ENCODE peak calls at places on chromosomes 12 and 14, in ten cellular contexts. Z is NT2/D1; N is NCI-H2081; I is NCI-H1930; S is fibroblast of the conjunctiva; W is activated gamma-delta T cell treated with Interleukin-2 at 50 U/mL for 16 hours; M is A673; O is activated CD8-positive, alpha-beta memory T cell treated with anti-CD3 and anti-CD28 coated beads for 1 hour; Q is hypothalamus; E is AML-193. F is an unnamed sample.

GRCh38 chr14:105086833-105087307 is 21.6 kb upstream of the GPR132 start:
- DNase-seq in Z (no peak), N (peak; percentile 72), I (peak; percentile 64), S (no peak), W (peak; percentile 86), M (peak; percentile 76), O (peak; percentile 81), Q (no peak), E (peak; percentile 67), F (peak; percentile 79)

GRCh38 chr12:29024117-29024516 is 125.0 kb upstream of the FAR2 start:
- DNase-seq in Z (no peak), N (no peak), I (no peak), S (no peak), W (no peak), M (no peak), O (no peak), Q (no peak), E (no peak), F (no peak)

GRCh38 chr14:54781936-54782802 is 120.5 kb downstream of the GCH1 start:
- DNase-seq in Z (no peak), N (peak; percentile 28), I (no peak), S (no peak), W (no peak), M (no peak), O (no peak), Q (no peak), E (no peak), F (no peak)

GRCh38 chr14:23182372-23183014 is 967 bp downstream of the SLC7A8 start:
- DNase-seq in Z (no peak), N (no peak), I (no peak), S (no peak), W (peak; percentile 36), M (no peak), O (peak; percentile 8), Q (peak; percentile 30), E (no peak), F (peak; percentile 50)

GRCh38 chr12:56158926-56159461 is 835 bp downstream of the MYL6 start:
- DNase-seq in Z (peak; percentile 47), N (peak; percentile 56), I (no peak), S (peak; percentile 81), W (no peak), M (peak; percentile 53), O (no peak), Q (peak; percentile 25), E (peak; percentile 46), F (peak; percentile 79)

GRCh38 chr12:34402899-34403705 is 380.8 kb downstream of the ALG10 start:
- DNase-seq in Z (no peak), N (no peak), I (no peak), S (no peak), W (peak; percentile 1), M (no peak), O (no peak), Q (no peak), E (no peak), F (no peak)

GRCh38 chr14:39175445-39176262 is 600 bp downstream of the PNN start:
- DNase-seq in Z (no peak), N (peak; percentile 44), I (no peak), S (no peak), W (no peak), M (peak; percentile 56), O (peak; percentile 10), Q (no peak), E (no peak), F (peak; percentile 47)

GRCh38 chr14:104795781-104796681 is 483 bp upstream of the AKT1 start:
- DNase-seq in Z (no peak), N (peak; percentile 47), I (peak; percentile 44), S (no peak), W (peak; percentile 55), M (peak; percentile 66), O (peak; percentile 60), Q (no peak), E (peak; percentile 24), F (peak; percentile 72)

GRCh38 chr14:64080452-64080851 is 213.7 kb downstream of the ESR2 start:
- DNase-seq in Z (no peak), N (no peak), I (no peak), S (no peak), W (no peak), M (no peak), O (no peak), Q (no peak), E (no peak), F (no peak)

GRCh38 chr12:106918746-106919145 is 37.0 kb upstream of the TMEM263 start:
- DNase-seq in Z (peak; percentile 52), N (peak; percentile 70), I (peak; percentile 59), S (no peak), W (no peak), M (peak; percentile 62), O (no peak), Q (no peak), E (no peak), F (no peak)

GRCh38 chr12:27524839-27525238 is 833 bp downstream of the PPFIBP1 start:
- DNase-seq in Z (no peak), N (no peak), I (no peak), S (no peak), W (no peak), M (peak; percentile 44), O (no peak), Q (no peak), E (no peak), F (no peak)

GRCh38 chr12:48988030-48988649 is 10.0 kb downstream of the WNT1 start:
- DNase-seq in Z (no peak), N (peak; percentile 23), I (peak; percentile 79), S (peak; percentile 6), W (peak; percentile 74), M (peak; percentile 60), O (peak; percentile 60), Q (peak; percentile 22), E (peak; percentile 48), F (peak; percentile 80)

GRCh38 chr14:100554082-100554677 is 33.0 kb downstream of the BEGAIN start:
- DNase-seq in Z (no peak), N (no peak), I (no peak), S (no peak), W (no peak), M (peak; percentile 36), O (no peak), Q (no peak), E (no peak), F (peak; percentile 90)

GRCh38 chr14:99175331-99176155 is 96.5 kb downstream of the BCL11B start:
- DNase-seq in Z (no peak), N (no peak), I (no peak), S (no peak), W (no peak), M (no peak), O (no peak), Q (no peak), E (no peak), F (no peak)

GRCh38 chr14:20400965-20401593 is 12.2 kb downstream of the TEP1 start:
- DNase-seq in Z (no peak), N (no peak), I (no peak), S (no peak), W (no peak), M (no peak), O (no peak), Q (no peak), E (no peak), F (no peak)

GRCh38 chr12:132507656-132508055 is 17.7 kb downstream of the FBRSL1 start:
- DNase-seq in Z (no peak), N (no peak), I (no peak), S (no peak), W (no peak), M (no peak), O (no peak), Q (no peak), E (no peak), F (no peak)

GRCh38 chr12:58346032-58346632 is 404.8 kb downstream of the ATP23 start:
- DNase-seq in Z (no peak), N (peak; percentile 66), I (peak; percentile 45), S (no peak), W (no peak), M (peak; percentile 74), O (no peak), Q (no peak), E (peak; percentile 40), F (no peak)

GRCh38 chr14:100428727-100429126 is 105.6 kb downstream of the SLC25A47 start:
- DNase-seq in Z (no peak), N (no peak), I (no peak), S (no peak), W (no peak), M (peak; percentile 63), O (no peak), Q (no peak), E (no peak), F (no peak)

GRCh38 chr12:111444314-111444705 is 38.6 kb downstream of the SH2B3 start:
- DNase-seq in Z (no peak), N (no peak), I (no peak), S (no peak), W (no peak), M (no peak), O (no peak), Q (no peak), E (no peak), F (no peak)

GRCh38 chr12:107200394-107200793 is 107.0 kb upstream of the CRY1 start:
- DNase-seq in Z (no peak), N (peak; percentile 23), I (no peak), S (no peak), W (no peak), M (no peak), O (no peak), Q (no peak), E (no peak), F (no peak)

GRCh38 chr12:115267891-115268290 is 583.9 kb upstream of the TBX3 start:
- DNase-seq in Z (no peak), N (no peak), I (no peak), S (no peak), W (no peak), M (no peak), O (no peak), Q (no peak), E (no peak), F (no peak)

GRCh38 chr12:45010051-45010450 is 40.8 kb downstream of the DBX2 start:
- DNase-seq in Z (no peak), N (no peak), I (no peak), S (peak; percentile 47), W (no peak), M (no peak), O (no peak), Q (no peak), E (no peak), F (no peak)

GRCh38 chr14:53953002-53953827 is 3.4 kb downstream of the BMP4 start:
- DNase-seq in Z (no peak), N (no peak), I (peak; percentile 50), S (peak; percentile 61), W (no peak), M (peak; percentile 67), O (no peak), Q (peak; percentile 63), E (no peak), F (peak; percentile 90)

GRCh38 chr14:74203546-74203945 is 35.7 kb upstream of the VSX2 start:
- DNase-seq in Z (no peak), N (no peak), I (no peak), S (no peak), W (no peak), M (no peak), O (no peak), Q (no peak), E (no peak), F (no peak)

GRCh38 chr14:92644166-92644565 is 104.3 kb downstream of the LGMN start:
- DNase-seq in Z (no peak), N (no peak), I (no peak), S (no peak), W (no peak), M (no peak), O (no peak), Q (no peak), E (no peak), F (no peak)

GRCh38 chr12:42960087-42960527 is 370.6 kb upstream of the PRICKLE1 start:
- DNase-seq in Z (no peak), N (peak; percentile 25), I (no peak), S (no peak), W (no peak), M (no peak), O (no peak), Q (no peak), E (no peak), F (no peak)

GRCh38 chr14:50943943-50944646 is at the start of gene PYGL:
- DNase-seq in Z (no peak), N (peak; percentile 60), I (peak; percentile 25), S (no peak), W (peak; percentile 5), M (peak; percentile 68), O (no peak), Q (no peak), E (peak; percentile 68), F (peak; percentile 83)

GRCh38 chr14:66965831-66966230 is 223.4 kb upstream of the GARIN2 start:
- DNase-seq in Z (no peak), N (no peak), I (no peak), S (no peak), W (no peak), M (no peak), O (no peak), Q (no peak), E (no peak), F (no peak)

F was measured in adrenal gland.